ENCODE peak calls at places on chromosomes 12 and 14, in eight cellular contexts. One of them, this sample, is unnamed.
A peak's percentile ranks its signal among the peaks of the same experiment; 100 is the strongest.

GRCh38 chr12:89376844-89377243 is 24.5 kb upstream of the DUSP6 start:
- DNase-seq in BE2C: no peak
- DNase-seq in DND-41: no peak
- DNase-seq in A549: no peak
- DNase-seq in tibial artery: no peak
- DNase-seq in lower lobe of right lung: no peak
- DNase-seq in endodermal cell: no peak
- DNase-seq in PC-9: no peak
- DNase-seq in this sample: no peak

GRCh38 chr12:111766608-111767361 is at the start of gene ALDH2:
- DNase-seq in PC-9: peak; percentile 41
- DNase-seq in tibial artery: peak; percentile 91
- DNase-seq in BE2C: peak; percentile 90
- DNase-seq in DND-41: no peak
- DNase-seq in A549: peak; percentile 57
- DNase-seq in endodermal cell: peak; percentile 98
- DNase-seq in lower lobe of right lung: peak; percentile 88
- DNase-seq in this sample: peak; percentile 70

GRCh38 chr12:129911437-129912049 is 7.7 kb upstream of the TMEM132D start:
- DNase-seq in endodermal cell: peak; percentile 93
- DNase-seq in BE2C: peak; percentile 48
- DNase-seq in lower lobe of right lung: peak; percentile 57
- DNase-seq in A549: peak; percentile 59
- DNase-seq in PC-9: no peak
- DNase-seq in tibial artery: no peak
- DNase-seq in DND-41: peak; percentile 75
- DNase-seq in this sample: peak; percentile 22

GRCh38 chr12:84492381-84492883 is 420.2 kb downstream of the SLC6A15 start:
- DNase-seq in BE2C: no peak
- DNase-seq in tibial artery: no peak
- DNase-seq in A549: no peak
- DNase-seq in endodermal cell: no peak
- DNase-seq in DND-41: no peak
- DNase-seq in PC-9: no peak
- DNase-seq in lower lobe of right lung: no peak
- DNase-seq in this sample: no peak

GRCh38 chr12:12209043-12209442 is 57.8 kb downstream of the LRP6 start:
- DNase-seq in A549: no peak
- DNase-seq in lower lobe of right lung: no peak
- DNase-seq in BE2C: no peak
- DNase-seq in PC-9: no peak
- DNase-seq in tibial artery: no peak
- DNase-seq in endodermal cell: no peak
- DNase-seq in DND-41: no peak
- DNase-seq in this sample: no peak

GRCh38 chr12:53345486-53346195 is 9.5 kb upstream of the SP7 start:
- DNase-seq in endodermal cell: peak; percentile 74
- DNase-seq in BE2C: peak; percentile 92
- DNase-seq in DND-41: no peak
- DNase-seq in tibial artery: no peak
- DNase-seq in PC-9: no peak
- DNase-seq in lower lobe of right lung: no peak
- DNase-seq in A549: no peak
- DNase-seq in this sample: peak; percentile 73

GRCh38 chr12:31736472-31736871 is 7.7 kb upstream of the AMN1 start:
- DNase-seq in PC-9: peak; percentile 61
- DNase-seq in tibial artery: no peak
- DNase-seq in endodermal cell: no peak
- DNase-seq in lower lobe of right lung: no peak
- DNase-seq in BE2C: no peak
- DNase-seq in DND-41: peak; percentile 74
- DNase-seq in A549: peak; percentile 80
- DNase-seq in this sample: no peak

GRCh38 chr12:111598637-111599458 is at the start of gene ATXN2:
- DNase-seq in A549: no peak
- DNase-seq in DND-41: no peak
- DNase-seq in BE2C: peak; percentile 66
- DNase-seq in endodermal cell: peak; percentile 91
- DNase-seq in lower lobe of right lung: peak; percentile 76
- DNase-seq in tibial artery: peak; percentile 77
- DNase-seq in PC-9: no peak
- DNase-seq in this sample: peak; percentile 68

GRCh38 chr14:86221755-86222154 is 691.8 kb downstream of the FLRT2 start:
- DNase-seq in PC-9: no peak
- DNase-seq in lower lobe of right lung: no peak
- DNase-seq in tibial artery: no peak
- DNase-seq in endodermal cell: no peak
- DNase-seq in A549: no peak
- DNase-seq in DND-41: no peak
- DNase-seq in BE2C: peak; percentile 26
- DNase-seq in this sample: no peak

GRCh38 chr14:94907626-94908261 is 137.8 kb upstream of the GSC start:
- DNase-seq in PC-9: no peak
- DNase-seq in A549: no peak
- DNase-seq in endodermal cell: peak; percentile 44
- DNase-seq in lower lobe of right lung: no peak
- DNase-seq in DND-41: no peak
- DNase-seq in tibial artery: peak; percentile 65
- DNase-seq in BE2C: peak; percentile 58
- DNase-seq in this sample: peak; percentile 18

GRCh38 chr14:103006106-103006505 is 51.2 kb downstream of the CDC42BPB start:
- DNase-seq in PC-9: no peak
- DNase-seq in lower lobe of right lung: no peak
- DNase-seq in endodermal cell: no peak
- DNase-seq in tibial artery: peak; percentile 28
- DNase-seq in A549: no peak
- DNase-seq in BE2C: no peak
- DNase-seq in DND-41: no peak
- DNase-seq in this sample: no peak

GRCh38 chr12:70197362-70197744 is 45.9 kb upstream of the CNOT2 start:
- DNase-seq in DND-41: no peak
- DNase-seq in A549: no peak
- DNase-seq in lower lobe of right lung: no peak
- DNase-seq in PC-9: no peak
- DNase-seq in BE2C: no peak
- DNase-seq in endodermal cell: no peak
- DNase-seq in tibial artery: no peak
- DNase-seq in this sample: no peak

GRCh38 chr12:129825316-129825715 is 78.5 kb downstream of the TMEM132D start:
- DNase-seq in BE2C: no peak
- DNase-seq in DND-41: no peak
- DNase-seq in A549: no peak
- DNase-seq in PC-9: no peak
- DNase-seq in tibial artery: no peak
- DNase-seq in endodermal cell: no peak
- DNase-seq in lower lobe of right lung: no peak
- DNase-seq in this sample: no peak

GRCh38 chr14:89912667-89913211 is 41.8 kb downstream of the EFCAB11 start:
- DNase-seq in BE2C: no peak
- DNase-seq in A549: peak; percentile 87
- DNase-seq in endodermal cell: no peak
- DNase-seq in tibial artery: no peak
- DNase-seq in PC-9: peak; percentile 84
- DNase-seq in DND-41: no peak
- DNase-seq in lower lobe of right lung: peak; percentile 50
- DNase-seq in this sample: peak; percentile 16

GRCh38 chr12:20127401-20127800 is 240.9 kb upstream of the PDE3A start:
- DNase-seq in DND-41: no peak
- DNase-seq in BE2C: no peak
- DNase-seq in A549: no peak
- DNase-seq in tibial artery: no peak
- DNase-seq in endodermal cell: no peak
- DNase-seq in PC-9: no peak
- DNase-seq in lower lobe of right lung: no peak
- DNase-seq in this sample: no peak

GRCh38 chr14:102924632-102925588 is 2.4 kb downstream of the AMN start:
- DNase-seq in tibial artery: no peak
- DNase-seq in A549: no peak
- DNase-seq in DND-41: no peak
- DNase-seq in lower lobe of right lung: peak; percentile 40
- DNase-seq in endodermal cell: no peak
- DNase-seq in BE2C: peak; percentile 5
- DNase-seq in PC-9: no peak
- DNase-seq in this sample: no peak

GRCh38 chr12:100199347-100200136 is 1.1 kb upstream of the ACTR6 start:
- DNase-seq in PC-9: peak; percentile 60
- DNase-seq in A549: peak; percentile 73
- DNase-seq in DND-41: peak; percentile 78
- DNase-seq in BE2C: peak; percentile 73
- DNase-seq in lower lobe of right lung: peak; percentile 88
- DNase-seq in tibial artery: peak; percentile 86
- DNase-seq in endodermal cell: peak; percentile 97
- DNase-seq in this sample: peak; percentile 76

GRCh38 chr12:55974308-55974724 is 438 bp downstream of the RAB5B start:
- DNase-seq in tibial artery: no peak
- DNase-seq in DND-41: peak; percentile 52
- DNase-seq in endodermal cell: peak; percentile 88
- DNase-seq in PC-9: peak; percentile 55
- DNase-seq in lower lobe of right lung: peak; percentile 78
- DNase-seq in BE2C: peak; percentile 39
- DNase-seq in A549: peak; percentile 56
- DNase-seq in this sample: no peak

GRCh38 chr14:101791919-101792572 is 30.5 kb downstream of the PPP2R5C start:
- DNase-seq in tibial artery: no peak
- DNase-seq in PC-9: peak; percentile 84
- DNase-seq in BE2C: no peak
- DNase-seq in DND-41: peak; percentile 61
- DNase-seq in endodermal cell: no peak
- DNase-seq in A549: no peak
- DNase-seq in lower lobe of right lung: no peak
- DNase-seq in this sample: no peak

GRCh38 chr14:86781111-86781510 is 1211.9 kb downstream of the GALC start:
- DNase-seq in PC-9: no peak
- DNase-seq in tibial artery: no peak
- DNase-seq in endodermal cell: no peak
- DNase-seq in DND-41: no peak
- DNase-seq in BE2C: no peak
- DNase-seq in lower lobe of right lung: no peak
- DNase-seq in A549: no peak
- DNase-seq in this sample: no peak

GRCh38 chr14:49306152-49306751 is 279.9 kb downstream of the RPS29 start:
- DNase-seq in PC-9: no peak
- DNase-seq in DND-41: no peak
- DNase-seq in tibial artery: no peak
- DNase-seq in A549: peak; percentile 6
- DNase-seq in lower lobe of right lung: no peak
- DNase-seq in BE2C: no peak
- DNase-seq in endodermal cell: no peak
- DNase-seq in this sample: no peak
- TF ChIP-seq CTCF in PC-9: peak; percentile 70
- TF ChIP-seq CTCF in DND-41: peak; percentile 68
- TF ChIP-seq CTCF in tibial artery: peak; percentile 12
- TF ChIP-seq CTCF in A549: peak; percentile 50
- TF ChIP-seq CTCF in lower lobe of right lung: peak; percentile 41
- TF ChIP-seq CTCF in BE2C: peak; percentile 54
- TF ChIP-seq CTCF in endodermal cell: peak; percentile 78
- TF ChIP-seq CTCF in this sample: peak; percentile 26

GRCh38 chr12:105223358-105223840 is 12.6 kb downstream of the APPL2 start:
- DNase-seq in DND-41: no peak
- DNase-seq in lower lobe of right lung: no peak
- DNase-seq in A549: no peak
- DNase-seq in PC-9: no peak
- DNase-seq in tibial artery: no peak
- DNase-seq in BE2C: no peak
- DNase-seq in endodermal cell: no peak
- DNase-seq in this sample: no peak
- H3K4me1 ChIP-seq in DND-41: no peaks in the 10 kb centered on the region
- H3K4me1 ChIP-seq in lower lobe of right lung: peaks cover 44% of the 10 kb centered on the region
- H3K4me1 ChIP-seq in A549: no peaks in the 10 kb centered on the region
- H3K4me1 ChIP-seq in PC-9: peaks cover 5% of the 10 kb centered on the region
- H3K4me1 ChIP-seq in tibial artery: peaks cover 35% of the 10 kb centered on the region
- H3K4me1 ChIP-seq in BE2C: no peaks in the 10 kb centered on the region
- H3K4me1 ChIP-seq in endodermal cell: peaks cover 3% of the 10 kb centered on the region
- H3K4me1 ChIP-seq in this sample: peaks cover 29% of the 10 kb centered on the region

GRCh38 chr12:51864701-51865469 is 16.4 kb upstream of the FIGNL2 start:
- DNase-seq in BE2C: no peak
- DNase-seq in endodermal cell: no peak
- DNase-seq in DND-41: no peak
- DNase-seq in A549: no peak
- DNase-seq in PC-9: no peak
- DNase-seq in lower lobe of right lung: no peak
- DNase-seq in tibial artery: no peak
- DNase-seq in this sample: no peak

GRCh38 chr12:51865470-51865745 is 16.9 kb upstream of the FIGNL2 start:
- DNase-seq in endodermal cell: peak; percentile 54
- DNase-seq in DND-41: no peak
- DNase-seq in lower lobe of right lung: no peak
- DNase-seq in BE2C: no peak
- DNase-seq in tibial artery: no peak
- DNase-seq in PC-9: no peak
- DNase-seq in A549: no peak
- DNase-seq in this sample: no peak

GRCh38 chr12:51862947-51863346 is 14.4 kb upstream of the FIGNL2 start:
- DNase-seq in BE2C: no peak
- DNase-seq in endodermal cell: peak; percentile 85
- DNase-seq in A549: no peak
- DNase-seq in lower lobe of right lung: no peak
- DNase-seq in DND-41: no peak
- DNase-seq in PC-9: no peak
- DNase-seq in tibial artery: no peak
- DNase-seq in this sample: no peak

GRCh38 chr12:51863363-51863920 is 14.9 kb upstream of the FIGNL2 start:
- DNase-seq in DND-41: no peak
- DNase-seq in tibial artery: no peak
- DNase-seq in BE2C: no peak
- DNase-seq in A549: no peak
- DNase-seq in PC-9: no peak
- DNase-seq in endodermal cell: peak; percentile 85
- DNase-seq in lower lobe of right lung: no peak
- DNase-seq in this sample: no peak

GRCh38 chr12:51863921-51864700 is 15.6 kb upstream of the FIGNL2 start:
- DNase-seq in endodermal cell: peak; percentile 97
- DNase-seq in tibial artery: no peak
- DNase-seq in PC-9: no peak
- DNase-seq in DND-41: no peak
- DNase-seq in A549: no peak
- DNase-seq in lower lobe of right lung: no peak
- DNase-seq in BE2C: peak; percentile 79
- DNase-seq in this sample: no peak
- H3K4me3 ChIP-seq in endodermal cell: peak overlapping the region; percentile 83
- H3K4me3 ChIP-seq in tibial artery: peak overlapping the region; percentile 4
- H3K4me3 ChIP-seq in PC-9: no peak overlapping the region
- H3K4me3 ChIP-seq in DND-41: no peak overlapping the region
- H3K4me3 ChIP-seq in A549: no peak overlapping the region
- H3K4me3 ChIP-seq in lower lobe of right lung: peak overlapping the region; percentile 43
- H3K4me3 ChIP-seq in BE2C: peak overlapping the region; percentile 60
- H3K4me3 ChIP-seq in this sample: peak overlapping the region; percentile 49

GRCh38 chr14:75295061-75295461 is 16.4 kb downstream of the FOS start:
- DNase-seq in PC-9: peak; percentile 55
- DNase-seq in DND-41: no peak
- DNase-seq in lower lobe of right lung: peak; percentile 82
- DNase-seq in A549: peak; percentile 87
- DNase-seq in endodermal cell: peak; percentile 83
- DNase-seq in BE2C: peak; percentile 37
- DNase-seq in tibial artery: peak; percentile 86
- DNase-seq in this sample: peak; percentile 69
- TF ChIP-seq CTCF in PC-9: peak; percentile 1
- TF ChIP-seq CTCF in DND-41: no peak
- TF ChIP-seq CTCF in lower lobe of right lung: no peak
- TF ChIP-seq CTCF in A549: no peak
- TF ChIP-seq CTCF in endodermal cell: no peak
- TF ChIP-seq CTCF in BE2C: no peak
- TF ChIP-seq CTCF in tibial artery: no peak
- TF ChIP-seq CTCF in this sample: no peak